ENCODE peak calls at places on chromosomes 11 and 22, in eight cellular contexts. M, Q, F, C, P, K, E and B are unnamed samples.

GRCh38 chr22:33124471-33124870 is 66.3 kb upstream of the SYN3 start:
- DNase-seq in M (no peak), Q (no peak), F (peak), C (no peak), P (no peak), K (no peak), E (no peak), B (no peak)

GRCh38 chr22:42745118-42745517 is 24.4 kb upstream of the A4GALT start:
- DNase-seq in M (peak), Q (peak), F (no peak), C (no peak), P (no peak), K (no peak), E (peak), B (no peak)

GRCh38 chr11:46386674-46387073 is 4.9 kb downstream of the CHRM4 start:
- DNase-seq in M (peak), Q (peak), F (no peak), C (peak), P (no peak), K (no peak), E (no peak), B (no peak)

GRCh38 chr22:44814266-44815098 is 62.1 kb downstream of the ARHGAP8 start:
- DNase-seq in M (no peak), Q (no peak), F (no peak), C (no peak), P (no peak), K (no peak), E (no peak), B (no peak)

GRCh38 chr22:37929390-37929789 is 23.3 kb downstream of the MICALL1 start:
- DNase-seq in M (no peak), Q (no peak), F (no peak), C (no peak), P (no peak), K (no peak), E (no peak), B (no peak)

GRCh38 chr11:69915501-69916250 is 96.5 kb upstream of the FGF3 start:
- DNase-seq in M (peak), Q (peak), F (peak), C (peak), P (peak), K (peak), E (peak), B (peak)

GRCh38 chr11:85759915-85760314 is 51.0 kb downstream of the SYTL2 start:
- DNase-seq in M (peak), Q (peak), F (no peak), C (peak), P (no peak), K (no peak), E (peak), B (no peak)

GRCh38 chr22:37777122-37777687 is 30.5 kb upstream of the GCAT start:
- DNase-seq in M (peak), Q (peak), F (no peak), C (peak), P (no peak), K (no peak), E (peak), B (peak)

GRCh38 chr11:72174299-72175070 is 17.5 kb upstream of the FOLR1 start:
- DNase-seq in M (no peak), Q (no peak), F (no peak), C (no peak), P (no peak), K (no peak), E (no peak), B (no peak)

GRCh38 chr11:73453562-73453961 is 77.4 kb downstream of the RELT start:
- DNase-seq in M (no peak), Q (peak), F (no peak), C (no peak), P (no peak), K (no peak), E (peak), B (no peak)

GRCh38 chr22:22558972-22559603 is at the start of gene PRAME:
- DNase-seq in M (peak), Q (peak), F (peak), C (peak), P (peak), K (no peak), E (peak), B (peak)

GRCh38 chr22:35593071-35593884 is 23.9 kb downstream of the MB start:
- DNase-seq in M (no peak), Q (no peak), F (no peak), C (no peak), P (no peak), K (no peak), E (no peak), B (no peak)

GRCh38 chr22:44723801-44724200 is 21.8 kb downstream of the PRR5 start:
- DNase-seq in M (peak), Q (no peak), F (peak), C (peak), P (no peak), K (no peak), E (peak), B (peak)

GRCh38 chr11:75468534-75469340 is 35.7 kb upstream of the KLHL35 start:
- DNase-seq in M (peak), Q (peak), F (no peak), C (peak), P (no peak), K (peak), E (peak), B (no peak)

GRCh38 chr11:45366839-45367238 is 80.7 kb upstream of the SYT13 start:
- DNase-seq in M (no peak), Q (no peak), F (peak), C (no peak), P (no peak), K (no peak), E (no peak), B (no peak)

GRCh38 chr11:10208045-10208674 is 85.9 kb downstream of the SBF2 start:
- DNase-seq in M (peak), Q (peak), F (peak), C (peak), P (no peak), K (peak), E (peak), B (peak)

GRCh38 chr22:18978506-18978905 is 42.4 kb upstream of the PRODH start:
- DNase-seq in M (no peak), Q (no peak), F (no peak), C (no peak), P (no peak), K (no peak), E (no peak), B (no peak)

GRCh38 chr11:12599408-12600143 is 74.6 kb upstream of the TEAD1 start:
- DNase-seq in M (no peak), Q (peak), F (peak), C (no peak), P (peak), K (no peak), E (peak), B (peak)

GRCh38 chr22:30079952-30080533 is at the start of gene HORMAD2:
- DNase-seq in M (no peak), Q (peak), F (no peak), C (no peak), P (no peak), K (no peak), E (peak), B (no peak)

GRCh38 chr11:128026596-128026995 is 560.8 kb downstream of the ETS1 start:
- DNase-seq in M (peak), Q (peak), F (no peak), C (peak), P (no peak), K (peak), E (peak), B (no peak)

GRCh38 chr22:39622881-39623367 is 52.4 kb downstream of the CACNA1I start:
- DNase-seq in M (no peak), Q (peak), F (peak), C (peak), P (peak), K (peak), E (peak), B (no peak)

GRCh38 chr11:96187779-96188624 is 155.0 kb downstream of the MAML2 start:
- DNase-seq in M (peak), Q (peak), F (no peak), C (peak), P (no peak), K (no peak), E (peak), B (no peak)

GRCh38 chr11:79600747-79601146 is 159.9 kb upstream of the TENM4 start:
- DNase-seq in M (no peak), Q (no peak), F (no peak), C (no peak), P (no peak), K (no peak), E (no peak), B (no peak)

GRCh38 chr11:9276571-9276970 is 11.4 kb upstream of the DENND5A start:
- DNase-seq in M (no peak), Q (no peak), F (peak), C (no peak), P (no peak), K (no peak), E (peak), B (peak)

GRCh38 chr22:22099194-22099486 is 116.6 kb upstream of the TOP3B start:
- DNase-seq in M (no peak), Q (no peak), F (no peak), C (no peak), P (no peak), K (no peak), E (no peak), B (peak)

GRCh38 chr11:32219320-32219719 is 128.4 kb downstream of the RCN1 start:
- DNase-seq in M (no peak), Q (no peak), F (no peak), C (no peak), P (no peak), K (no peak), E (no peak), B (no peak)

GRCh38 chr11:10401696-10402392 is 53.2 kb upstream of the AMPD3 start:
- DNase-seq in M (no peak), Q (no peak), F (no peak), C (no peak), P (no peak), K (no peak), E (no peak), B (no peak)

GRCh38 chr11:118610773-118611432 is 3.5 kb downstream of the PHLDB1 start:
- DNase-seq in M (no peak), Q (peak), F (peak), C (peak), P (peak), K (peak), E (peak), B (peak)

GRCh38 chr11:62850911-62851806 is 11.8 kb upstream of the WDR74 start:
- DNase-seq in M (no peak), Q (no peak), F (peak), C (no peak), P (no peak), K (no peak), E (no peak), B (peak)

GRCh38 chr11:30583505-30584280 is 2.5 kb downstream of the MPPED2 start:
- DNase-seq in M (no peak), Q (peak), F (no peak), C (peak), P (no peak), K (no peak), E (no peak), B (no peak)

GRCh38 chr11:45913942-45914635 is 3.6 kb downstream of the PEX16 start:
- DNase-seq in M (no peak), Q (no peak), F (no peak), C (no peak), P (no peak), K (no peak), E (no peak), B (no peak)

GRCh38 chr11:90669094-90669493 is 446.2 kb upstream of the CHORDC1 start:
- DNase-seq in M (no peak), Q (no peak), F (no peak), C (no peak), P (no peak), K (no peak), E (no peak), B (no peak)

GRCh38 chr22:42188808-42189447 is 58.3 kb upstream of the CYP2D6 start:
- DNase-seq in M (peak), Q (peak), F (no peak), C (no peak), P (no peak), K (no peak), E (no peak), B (no peak)

GRCh38 chr11:110921742-110922200 is 209.5 kb upstream of the ARHGAP20 start:
- DNase-seq in M (no peak), Q (peak), F (peak), C (no peak), P (no peak), K (no peak), E (peak), B (no peak)

GRCh38 chr11:3177931-3178330 is 12.8 kb upstream of the OSBPL5 start:
- DNase-seq in M (no peak), Q (peak), F (no peak), C (no peak), P (no peak), K (no peak), E (no peak), B (no peak)

GRCh38 chr22:36052505-36052941 is 23.9 kb upstream of the RBFOX2 start:
- DNase-seq in M (peak), Q (peak), F (no peak), C (peak), P (no peak), K (no peak), E (peak), B (peak)

GRCh38 chr22:31662668-31663037 is 638 bp upstream of the PISD start:
- DNase-seq in M (no peak), Q (no peak), F (no peak), C (no peak), P (no peak), K (no peak), E (no peak), B (no peak)